ENCODE peak calls at places on chromosomes 2 and 18, in five cellular contexts. U, T, Q, G and I are unnamed samples.

GRCh38 chr2:85971369-85971768 is 82.6 kb upstream of the ST3GAL5 start:
- DNase-seq in Q (no peak), T (no peak), G (peak; percentile 37), U (no peak), I (no peak)

GRCh38 chr2:200302940-200303727 is 3.4 kb upstream of the SPATS2L start:
- DNase-seq in G (peak; percentile 63), Q (no peak), T (no peak), U (no peak), I (no peak)

GRCh38 chr2:16584094-16584493 is 81.5 kb downstream of the CYRIA start:
- DNase-seq in U (no peak), G (no peak), T (no peak), Q (no peak), I (no peak)

GRCh38 chr2:5491486-5491885 is 200.7 kb upstream of the SOX11 start:
- DNase-seq in T (no peak), Q (no peak), U (no peak), G (no peak), I (no peak)

GRCh38 chr2:3429068-3429610 is 49.6 kb downstream of the TRAPPC12 start:
- DNase-seq in Q (no peak), T (no peak), U (no peak), G (no peak), I (no peak)

GRCh38 chr2:38750793-38751042 is 443 bp downstream of the SRSF7 start:
- DNase-seq in T (peak; percentile 52), G (no peak), Q (peak; percentile 67), U (no peak), I (peak; percentile 47)

GRCh38 chr2:72162574-72162973 is 14.9 kb upstream of the CYP26B1 start:
- DNase-seq in T (no peak), G (no peak), U (no peak), Q (no peak), I (no peak)

GRCh38 chr2:215241791-215242305 is 70.0 kb upstream of the ATIC start:
- DNase-seq in U (no peak), T (no peak), G (no peak), Q (no peak), I (no peak)

GRCh38 chr2:15023231-15023630 is 390.7 kb downstream of the LRATD1 start:
- DNase-seq in T (no peak), G (peak; percentile 18), U (no peak), Q (no peak), I (no peak)

GRCh38 chr2:237201461-237202287 is 116.0 kb downstream of the COPS8 start:
- DNase-seq in Q (peak; percentile 49), G (peak; percentile 99), U (no peak), T (no peak), I (no peak)

GRCh38 chr2:121147766-121148165 is 137.2 kb downstream of the TFCP2L1 start:
- DNase-seq in T (no peak), Q (no peak), G (no peak), U (no peak), I (no peak)

GRCh38 chr2:150485871-150486538 is 1.5 kb downstream of the RND3 start:
- DNase-seq in T (peak; percentile 67), G (peak; percentile 90), U (no peak), Q (peak; percentile 65), I (peak; percentile 76)

GRCh38 chr2:237919593-237919992 is 47.2 kb upstream of the UBE2F start:
- DNase-seq in Q (no peak), G (no peak), T (no peak), U (no peak), I (no peak)

GRCh38 chr2:85308951-85309555 is 18.7 kb downstream of the TGOLN2 start:
- DNase-seq in G (peak; percentile 63), U (no peak), Q (peak; percentile 83), T (no peak), I (no peak)

GRCh38 chr2:195587966-195588365 is 69.1 kb upstream of the SLC39A10 start:
- DNase-seq in U (no peak), G (no peak), T (no peak), Q (no peak), I (no peak)

GRCh38 chr2:66428986-66429612 is 5.8 kb upstream of the MEIS1 start:
- DNase-seq in T (no peak), U (no peak), G (peak; percentile 73), Q (peak; percentile 50), I (peak; percentile 83)

GRCh38 chr18:67553471-67553870 is 37.0 kb upstream of the DSEL start:
- DNase-seq in Q (no peak), T (no peak), G (no peak), U (no peak), I (no peak)

GRCh38 chr2:36246320-36246990 is 109.1 kb upstream of the CRIM1 start:
- DNase-seq in G (peak; percentile 56), Q (no peak), U (no peak), T (no peak), I (no peak)

GRCh38 chr18:22465859-22466602 is 48.3 kb upstream of the CTAGE1 start:
- DNase-seq in Q (peak; percentile 76), T (no peak), U (no peak), G (peak; percentile 93), I (no peak)

GRCh38 chr2:62568074-62568473 is 62.1 kb upstream of the TMEM17 start:
- DNase-seq in G (no peak), Q (no peak), U (no peak), T (no peak), I (no peak)

GRCh38 chr2:45583989-45584388 is 27.1 kb downstream of the SRBD1 start:
- DNase-seq in U (no peak), G (no peak), Q (no peak), T (no peak), I (no peak)

DNA sequence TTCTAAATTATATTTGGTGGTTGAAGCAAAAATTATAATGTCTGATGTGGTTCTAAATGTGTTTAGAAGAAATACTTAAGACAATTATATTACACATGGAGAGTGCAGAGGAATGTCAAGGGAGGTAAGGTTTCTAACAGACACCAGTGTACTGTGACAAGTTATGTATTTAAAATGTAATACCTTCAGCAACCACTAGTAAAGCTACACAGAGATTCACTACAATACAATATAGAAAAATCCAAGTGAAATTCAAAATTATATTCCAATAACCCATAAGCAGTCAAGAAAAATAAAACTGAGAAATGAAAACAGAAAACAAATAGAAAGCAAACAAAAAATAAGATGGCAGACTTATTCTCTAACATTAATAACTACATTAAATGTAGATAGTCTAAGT is 249.5 kb upstream of the KLHL14 start:
- DNase-seq in Q (no peak), T (no peak), G (no peak), U (no peak), I (peak; percentile 39)
- TF ChIP-seq CTCF in Q (no peak), T (no peak), G (no peak), U (no peak), I (no peak)

DNA sequence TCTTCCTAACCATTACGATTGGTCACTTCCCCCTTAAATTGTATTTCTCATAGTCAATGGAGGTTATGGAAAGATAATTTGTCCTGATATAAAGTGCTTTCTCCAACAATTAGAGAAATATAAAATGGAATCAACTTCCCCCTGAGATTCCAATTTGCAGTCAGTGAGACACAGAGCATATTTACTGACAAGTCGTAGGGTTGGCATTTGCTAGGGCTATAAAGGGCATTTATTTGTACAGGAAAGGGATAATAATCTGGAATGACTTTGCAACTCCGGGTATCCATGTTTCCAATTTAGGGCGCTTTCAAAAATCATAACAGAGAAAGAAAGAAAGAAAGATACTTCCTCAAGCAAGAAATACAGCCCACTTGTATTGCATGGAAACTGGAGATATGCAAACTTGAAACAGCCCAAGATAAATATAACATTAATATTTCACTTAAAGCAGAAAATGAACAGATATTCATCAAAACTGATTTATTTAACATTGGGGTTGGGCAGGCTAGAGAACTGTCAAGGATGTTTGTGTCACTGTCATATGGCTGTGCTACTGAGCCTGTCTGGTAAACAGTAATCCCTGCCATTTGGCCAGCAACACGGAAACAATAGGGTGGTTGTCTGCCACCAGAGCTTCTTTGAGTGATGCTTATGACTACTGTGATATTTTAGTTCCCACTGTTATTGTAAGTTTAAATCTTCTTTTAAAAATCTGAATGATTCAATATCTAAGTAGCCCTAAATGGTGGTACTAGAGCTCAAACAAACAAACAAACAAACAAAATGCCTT is 621.8 kb downstream of the LRP1B start:
- DNase-seq in U (no peak), Q (no peak), G (no peak), T (no peak), I (no peak)
- TF ChIP-seq CTCF in U (no peak), Q (no peak), G (no peak), T (no peak), I (no peak)

GRCh38 chr18:39571511-39571910 is 2005.9 kb upstream of the CELF4 start:
- DNase-seq in Q (no peak), T (no peak), G (peak; percentile 22), U (no peak), I (peak; percentile 80)
- TF ChIP-seq CTCF in Q (peak; percentile 12), T (peak; percentile 47), G (peak; percentile 37), U (no peak), I (peak; percentile 63)

GRCh38 chr18:46421973-46422551 is 235.0 kb downstream of the LOXHD1 start:
- DNase-seq in Q (no peak), G (no peak), U (no peak), T (no peak), I (no peak)
- TF ChIP-seq CTCF in Q (no peak), G (no peak), U (no peak), T (no peak), I (no peak)

GRCh38 chr2:234701421-234701820 is 204.5 kb upstream of the ARL4C start:
- DNase-seq in G (no peak), T (no peak), U (no peak), Q (no peak), I (no peak)

GRCh38 chr2:234702731-234703225 is 205.9 kb upstream of the ARL4C start:
- DNase-seq in G (no peak), T (no peak), Q (no peak), U (no peak), I (no peak)

GRCh38 chr2:234695981-234696380 is 199.1 kb upstream of the ARL4C start:
- DNase-seq in U (no peak), Q (no peak), G (no peak), T (no peak), I (no peak)

GRCh38 chr2:234701841-234702240 is 205.0 kb upstream of the ARL4C start:
- DNase-seq in T (no peak), U (no peak), G (no peak), Q (no peak), I (no peak)

GRCh38 chr2:234699456-234699855 is 202.6 kb upstream of the ARL4C start:
- DNase-seq in Q (no peak), U (no peak), G (no peak), T (no peak), I (no peak)
- TF ChIP-seq CTCF in Q (no peak), U (no peak), G (no peak), T (no peak), I (no peak)

DNA sequence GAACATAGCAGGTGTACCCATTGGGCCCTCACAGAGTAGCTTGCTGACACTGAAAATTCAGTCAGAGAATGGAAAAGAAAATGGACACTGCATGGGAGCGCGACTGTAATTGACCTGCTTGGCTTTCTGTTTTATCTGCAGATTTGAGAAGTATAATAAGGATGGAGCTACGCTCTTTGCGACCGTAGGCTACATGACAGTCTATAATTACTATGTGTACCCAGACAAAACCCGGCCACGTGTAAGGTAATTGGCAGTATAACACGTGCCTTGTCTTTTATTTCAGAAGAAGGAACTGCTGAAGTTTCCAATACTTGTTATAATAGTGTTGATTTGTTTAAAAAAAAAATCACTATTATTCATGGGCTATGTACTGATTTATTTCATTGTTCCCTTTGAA is 33.5 kb upstream of the METAP1D start:
- DNase-seq in Q (no peak), U (no peak), G (no peak), T (no peak), I (no peak)
- TF ChIP-seq CTCF in Q (no peak), U (no peak), G (no peak), T (no peak), I (no peak)